ENCODE peak calls at places on chromosomes 13 and 19, in four cellular contexts. R is uterus, F is left ventricle myocardium inferior, S is IMR-90. C is an unnamed sample.

GRCh38 chr13:101698400-101698799 is 245.9 kb downstream of the ITGBL1 start:
- DNase-seq in R (no peak), F (no peak), S (peak), C (no peak)

GRCh38 chr13:39201075-39201630 is 162.9 kb downstream of the NHLRC3 start:
- DNase-seq in F (peak), S (no peak), R (no peak), C (no peak)

GRCh38 chr19:19539738-19540703 is 2.0 kb downstream of the CILP2 start:
- DNase-seq in S (peak), F (peak), R (peak), C (peak)

GRCh38 chr19:49983645-49984229 is 22.8 kb upstream of the SIGLEC11 start:
- DNase-seq in S (peak), R (peak), F (peak), C (no peak)

GRCh38 chr19:49738242-49738641 is 24.9 kb downstream of the TSKS start:
- DNase-seq in F (no peak), R (no peak), S (no peak), C (no peak)

GRCh38 chr19:1085053-1085658 is 10.0 kb downstream of the POLR2E start:
- DNase-seq in S (no peak), F (no peak), R (no peak), C (no peak)

GRCh38 chr13:98133949-98134348 is 8.9 kb upstream of the FARP1 start:
- DNase-seq in F (no peak), S (no peak), R (no peak), C (no peak)

GRCh38 chr13:65470781-65471180 is 1759.4 kb downstream of the PCDH9 start:
- DNase-seq in S (peak), R (no peak), F (no peak), C (peak)

GRCh38 chr13:79246575-79246949 is 159.5 kb downstream of the RBM26 start:
- DNase-seq in R (no peak), S (no peak), F (no peak), C (no peak)

GRCh38 chr13:65540064-65540635 is 1690.0 kb downstream of the PCDH9 start:
- DNase-seq in R (no peak), F (no peak), S (no peak), C (peak)

GRCh38 chr13:99150575-99151370 is 49.9 kb upstream of the UBAC2 start:
- DNase-seq in S (peak), R (no peak), F (no peak), C (peak)

GRCh38 chr19:1290245-1290698 is 4.6 kb downstream of the EFNA2 start:
- DNase-seq in R (no peak), F (no peak), S (no peak), C (no peak)

GRCh38 chr19:45933759-45934158 is 19.2 kb upstream of the NANOS2 start:
- DNase-seq in R (no peak), F (no peak), S (no peak), C (no peak)

GRCh38 chr13:42973581-42973980 is 18.5 kb downstream of the EPSTI1 start:
- DNase-seq in R (no peak), F (no peak), S (no peak), C (no peak)

GRCh38 chr19:21751379-21751778 is 16.0 kb downstream of the ZNF100 start:
- DNase-seq in R (no peak), F (no peak), S (peak), C (peak)

GRCh38 chr13:91904005-91904404 is 505.6 kb downstream of the GPC5 start:
- DNase-seq in R (no peak), S (no peak), F (no peak), C (no peak)

GRCh38 chr19:17488593-17489391 is 18.5 kb downstream of the SLC27A1 start:
- DNase-seq in S (no peak), F (peak), R (peak), C (no peak)

GRCh38 chr13:112110479-112110878 is 43.5 kb downstream of the SOX1 start:
- DNase-seq in R (no peak), F (no peak), S (no peak), C (no peak)

GRCh38 chr19:7230826-7231225 is 63.4 kb downstream of the INSR start:
- DNase-seq in S (no peak), R (peak), F (peak), C (no peak)

GRCh38 chr13:84873951-84874350 is 925.3 kb downstream of the SLITRK6 start:
- DNase-seq in R (no peak), F (no peak), S (no peak), C (no peak)

GRCh38 chr13:108346376-108346775 is 76.9 kb downstream of the TNFSF13B start:
- DNase-seq in R (no peak), S (no peak), F (no peak), C (no peak)

GRCh38 chr13:74978596-74978995 is 503.4 kb downstream of the TBC1D4 start:
- DNase-seq in S (no peak), R (no peak), F (no peak), C (no peak)

GRCh38 chr19:2618611-2619010 is 83.9 kb downstream of the GNG7 start:
- DNase-seq in S (peak), F (peak), R (no peak), C (peak)

GRCh38 chr13:109707044-109707794 is 79.2 kb downstream of the IRS2 start:
- DNase-seq in F (no peak), R (no peak), S (no peak), C (no peak)

GRCh38 chr19:39970674-39971379 is at the start of gene PSMC4:
- DNase-seq in S (peak), F (peak), R (peak), C (peak)
- TF ChIP-seq CTCF in S (peak), F (peak), R (peak), C (peak)

GRCh38 chr13:36673838-36674326 is at the start of gene SERTM1:
- DNase-seq in R (peak), F (peak), S (no peak), C (peak)
- H3K4me3 ChIP-seq in R (peak), F (peak), S (no peak), C (peak)

GRCh38 chr13:26074706-26075105 is 22.9 kb upstream of the SHISA2 start:
- DNase-seq in S (peak), R (no peak), F (no peak), C (peak)

GRCh38 chr13:26075498-26075897 is 23.7 kb upstream of the SHISA2 start:
- DNase-seq in F (no peak), S (no peak), R (no peak), C (peak)
- TF ChIP-seq CTCF in F (no peak), S (no peak), R (no peak), C (no peak)

GRCh38 chr13:41064493-41064892 is 3.2 kb downstream of the WBP4 start:
- DNase-seq in F (no peak), S (peak), R (no peak), C (peak)
- H3K4me3 ChIP-seq in F (peak), S (no peak), R (no peak), C (no peak)